ENCODE peak calls at places on chromosomes 16 and 17, in seven cellular contexts. G is cardiac muscle cell; D is RPMI8226; Y is EH; F is CD8-positive, alpha-beta memory T cell; X is cardiac fibroblast; B is stimulated activated CD8-positive, alpha-beta memory T cell treated with anti-CD3 and anti-CD28 coated beads, Interleukin-12 subunit alpha, Interleukin-12 subunit beta, amount 100 ng/mL, for 4 hours. S is an unnamed sample.

GRCh38 chr17:36849871-36850348 is 87.4 kb upstream of the LHX1 start:
- DNase-seq in G (peak; percentile 14), D (no peak), Y (peak; percentile 86), F (no peak), X (peak; percentile 79), B (no peak), S (peak; percentile 89)

GRCh38 chr16:85903576-85903975 is 4.6 kb downstream of the IRF8 start:
- DNase-seq in G (no peak), D (peak; percentile 73), Y (no peak), F (no peak), X (no peak), B (no peak), S (no peak)

GRCh38 chr16:30985401-30986128 is 558 bp downstream of the HSD3B7 start:
- DNase-seq in G (peak; percentile 43), D (peak; percentile 93), Y (peak; percentile 46), F (no peak), X (no peak), B (no peak), S (peak; percentile 61)

GRCh38 chr16:3966681-3967080 is 86.2 kb upstream of the CREBBP start:
- DNase-seq in G (no peak), D (no peak), Y (no peak), F (no peak), X (no peak), B (no peak), S (no peak)

GRCh38 chr16:84603115-84603816 is 14.6 kb downstream of the COTL1 start:
- DNase-seq in G (no peak), D (no peak), Y (peak; percentile 98), F (no peak), X (peak; percentile 99), B (no peak), S (peak; percentile 92)

GRCh38 chr17:78346605-78347250 is 13.1 kb downstream of the SOCS3 start:
- DNase-seq in G (no peak), D (no peak), Y (no peak), F (no peak), X (no peak), B (no peak), S (no peak)

GRCh38 chr16:19680972-19681371 is 37.1 kb downstream of the KNOP1 start:
- DNase-seq in G (no peak), D (no peak), Y (no peak), F (no peak), X (no peak), B (no peak), S (no peak)

GRCh38 chr17:80961516-80961915 is 30.1 kb upstream of the CHMP6 start:
- DNase-seq in G (no peak), D (no peak), Y (no peak), F (no peak), X (no peak), B (no peak), S (no peak)

GRCh38 chr17:70310251-70310672 is 140.9 kb downstream of the KCNJ2 start:
- DNase-seq in G (no peak), D (no peak), Y (no peak), F (no peak), X (no peak), B (no peak), S (peak; percentile 6)

GRCh38 chr17:74110467-74110866 is 93.0 kb upstream of the RPL38 start:
- DNase-seq in G (peak; percentile 19), D (no peak), Y (no peak), F (no peak), X (no peak), B (no peak), S (no peak)

GRCh38 chr16:67805718-67806427 is 487 bp downstream of the RANBP10 start:
- DNase-seq in G (peak; percentile 38), D (peak; percentile 20), Y (no peak), F (no peak), X (no peak), B (no peak), S (peak; percentile 6)

GRCh38 chr16:63461248-63461841 is 1425.1 kb upstream of the CDH8 start:
- DNase-seq in G (peak; percentile 71), D (peak; percentile 61), Y (peak; percentile 38), F (no peak), X (peak; percentile 71), B (no peak), S (no peak)

GRCh38 chr17:45131616-45132301 is 556 bp downstream of the PLCD3 start:
- DNase-seq in G (peak; percentile 73), D (peak; percentile 54), Y (peak; percentile 52), F (peak; percentile 37), X (peak; percentile 31), B (no peak), S (peak; percentile 42)

GRCh38 chr17:78316867-78317816 is 42.7 kb downstream of the SOCS3 start:
- DNase-seq in G (peak; percentile 42), D (peak; percentile 23), Y (no peak), F (no peak), X (no peak), B (no peak), S (peak; percentile 51)

GRCh38 chr17:8048736-8049135 is 9.9 kb downstream of the ALOX15B start:
- DNase-seq in G (no peak), D (no peak), Y (no peak), F (no peak), X (no peak), B (no peak), S (no peak)

GRCh38 chr17:43695968-43696865 is 34.5 kb upstream of the MEOX1 start:
- DNase-seq in G (no peak), D (no peak), Y (peak; percentile 73), F (no peak), X (peak; percentile 26), B (no peak), S (no peak)

GRCh38 chr17:80783461-80783860 is 208.2 kb upstream of the CHMP6 start:
- DNase-seq in G (no peak), D (no peak), Y (no peak), F (no peak), X (no peak), B (no peak), S (no peak)

GRCh38 chr17:45248132-45248936 is 13.6 kb downstream of the SPATA32 start:
- DNase-seq in G (no peak), D (peak; percentile 89), Y (no peak), F (peak; percentile 79), X (no peak), B (peak; percentile 72), S (no peak)

GRCh38 chr17:82272495-82273326 is 789 bp downstream of the CSNK1D start:
- DNase-seq in G (peak; percentile 23), D (peak; percentile 40), Y (peak; percentile 9), F (peak; percentile 28), X (no peak), B (peak; percentile 31), S (no peak)

GRCh38 chr17:81164464-81165245 is 652 bp upstream of the PVALEF start:
- DNase-seq in G (no peak), D (no peak), Y (no peak), F (no peak), X (no peak), B (no peak), S (no peak)

GRCh38 chr17:10327640-10328039 is 45.2 kb downstream of the MYH13 start:
- DNase-seq in G (peak; percentile 90), D (peak; percentile 72), Y (peak; percentile 77), F (peak; percentile 54), X (peak; percentile 83), B (peak; percentile 22), S (peak; percentile 88)

GRCh38 chr17:28570716-28571254 is 539 bp downstream of the PIGS start:
- DNase-seq in G (peak; percentile 44), D (peak; percentile 64), Y (peak; percentile 30), F (peak; percentile 48), X (peak; percentile 13), B (peak; percentile 22), S (peak; percentile 37)

GRCh38 chr17:17018612-17019429 is 23.4 kb upstream of the MPRIP start:
- DNase-seq in G (no peak), D (no peak), Y (no peak), F (no peak), X (no peak), B (no peak), S (no peak)

GRCh38 chr16:77784441-77785356 is 3.7 kb upstream of the VAT1L start:
- DNase-seq in G (no peak), D (no peak), Y (no peak), F (no peak), X (peak; percentile 18), B (no peak), S (no peak)

GRCh38 chr17:68057531-68057952 is 22.0 kb downstream of the KPNA2 start:
- DNase-seq in G (no peak), D (peak; percentile 41), Y (peak; percentile 47), F (peak; percentile 20), X (peak; percentile 76), B (peak; percentile 5), S (no peak)

GRCh38 chr17:78953356-78954350 is 26.1 kb downstream of the LGALS3BP start:
- DNase-seq in G (no peak), D (no peak), Y (no peak), F (no peak), X (no peak), B (no peak), S (no peak)

GRCh38 chr17:27577124-27577761 is 53.7 kb upstream of the LGALS9 start:
- DNase-seq in G (peak; percentile 66), D (no peak), Y (peak; percentile 81), F (no peak), X (peak; percentile 54), B (no peak), S (peak; percentile 57)

GRCh38 chr16:23692190-23692837 is 13.6 kb downstream of the PLK1 start:
- DNase-seq in G (no peak), D (no peak), Y (no peak), F (no peak), X (no peak), B (no peak), S (no peak)

GRCh38 chr17:78875331-78875730 is 27.7 kb downstream of the CEP295NL start:
- DNase-seq in G (no peak), D (no peak), Y (no peak), F (no peak), X (no peak), B (no peak), S (no peak)

GRCh38 chr17:28725660-28726395 is at the start of gene TLCD1:
- DNase-seq in G (peak; percentile 85), D (peak; percentile 85), Y (peak; percentile 88), F (peak; percentile 56), X (peak; percentile 77), B (peak; percentile 55), S (peak; percentile 89)

GRCh38 chr17:74245145-74245817 is 28.8 kb upstream of the DNAI2 start:
- DNase-seq in G (peak; percentile 33), D (no peak), Y (peak; percentile 2), F (no peak), X (no peak), B (no peak), S (no peak)

GRCh38 chr17:4968916-4969550 is 1.4 kb upstream of the SPAG7 start:
- DNase-seq in G (no peak), D (no peak), Y (peak; percentile 95), F (no peak), X (peak; percentile 95), B (peak; percentile 18), S (peak; percentile 91)

GRCh38 chr16:78463591-78463990 is 364.1 kb downstream of the WWOX start:
- DNase-seq in G (no peak), D (no peak), Y (no peak), F (no peak), X (no peak), B (no peak), S (no peak)

GRCh38 chr17:2181206-2181983 is 122.2 kb downstream of the SMG6 start:
- DNase-seq in G (peak; percentile 84), D (no peak), Y (peak; percentile 99), F (no peak), X (peak; percentile 94), B (no peak), S (peak; percentile 63)

GRCh38 chr17:79803421-79803996 is 6.6 kb upstream of the CBX8 start:
- DNase-seq in G (no peak), D (no peak), Y (no peak), F (no peak), X (no peak), B (no peak), S (no peak)

GRCh38 chr17:50872710-50873424 is 6.7 kb upstream of the TOB1 start:
- DNase-seq in G (no peak), D (peak; percentile 71), Y (peak; percentile 35), F (peak; percentile 28), X (peak; percentile 67), B (peak; percentile 26), S (peak; percentile 45)

GRCh38 chr16:2786061-2786825 is 1.1 kb downstream of the PRSS33 start:
- DNase-seq in G (no peak), D (peak; percentile 4), Y (no peak), F (no peak), X (no peak), B (no peak), S (no peak)

S was measured in Daoy.